ENCODE peak calls at places on chromosome 2, in nine cellular contexts. One of them, this sample, is unnamed.

GRCh38 chr2:29526587-29527586 is 394.5 kb downstream of the ALK start:
- DNase-seq in activated CD4-positive, alpha-beta T cell treated with anti-CD3 and anti-CD28 coated beads for 24 hours: no peak
- DNase-seq in AG04450: no peak
- DNase-seq in AML-193: no peak
- DNase-seq in fibroblast of lung: no peak
- DNase-seq in HuH-7.5: no peak
- DNase-seq in naive thymus-derived CD8-positive, alpha-beta T cell: no peak
- DNase-seq in pulmonary artery endothelial cell: no peak
- DNase-seq in T1000: no peak
- DNase-seq in this sample: no peak

GRCh38 chr2:69353360-69353759 is 33.7 kb downstream of the GFPT1 start:
- DNase-seq in activated CD4-positive, alpha-beta T cell treated with anti-CD3 and anti-CD28 coated beads for 24 hours: no peak
- DNase-seq in AG04450: no peak
- DNase-seq in AML-193: no peak
- DNase-seq in fibroblast of lung: peak; percentile 13
- DNase-seq in HuH-7.5: no peak
- DNase-seq in naive thymus-derived CD8-positive, alpha-beta T cell: no peak
- DNase-seq in pulmonary artery endothelial cell: no peak
- DNase-seq in T1000: no peak
- DNase-seq in this sample: no peak

GRCh38 chr2:240134956-240135520 is 1.1 kb downstream of the COPS9 start:
- DNase-seq in activated CD4-positive, alpha-beta T cell treated with anti-CD3 and anti-CD28 coated beads for 24 hours: no peak
- DNase-seq in AG04450: no peak
- DNase-seq in AML-193: no peak
- DNase-seq in fibroblast of lung: no peak
- DNase-seq in HuH-7.5: no peak
- DNase-seq in naive thymus-derived CD8-positive, alpha-beta T cell: no peak
- DNase-seq in pulmonary artery endothelial cell: no peak
- DNase-seq in T1000: no peak
- DNase-seq in this sample: no peak

GRCh38 chr2:228841475-228841874 is 429.6 kb downstream of the PID1 start:
- DNase-seq in activated CD4-positive, alpha-beta T cell treated with anti-CD3 and anti-CD28 coated beads for 24 hours: no peak
- DNase-seq in AG04450: no peak
- DNase-seq in AML-193: no peak
- DNase-seq in fibroblast of lung: peak; percentile 2
- DNase-seq in HuH-7.5: no peak
- DNase-seq in naive thymus-derived CD8-positive, alpha-beta T cell: no peak
- DNase-seq in pulmonary artery endothelial cell: no peak
- DNase-seq in T1000: no peak
- DNase-seq in this sample: no peak

GRCh38 chr2:71067567-71068217 is 756 bp upstream of the NAGK start:
- DNase-seq in activated CD4-positive, alpha-beta T cell treated with anti-CD3 and anti-CD28 coated beads for 24 hours: no peak
- DNase-seq in AG04450: no peak
- DNase-seq in AML-193: no peak
- DNase-seq in fibroblast of lung: peak; percentile 20
- DNase-seq in HuH-7.5: no peak
- DNase-seq in naive thymus-derived CD8-positive, alpha-beta T cell: no peak
- DNase-seq in pulmonary artery endothelial cell: no peak
- DNase-seq in T1000: no peak
- DNase-seq in this sample: peak; percentile 53

GRCh38 chr2:121825003-121825950 is 69.8 kb downstream of the TSN start:
- DNase-seq in activated CD4-positive, alpha-beta T cell treated with anti-CD3 and anti-CD28 coated beads for 24 hours: no peak
- DNase-seq in AG04450: no peak
- DNase-seq in AML-193: no peak
- DNase-seq in fibroblast of lung: no peak
- DNase-seq in HuH-7.5: no peak
- DNase-seq in naive thymus-derived CD8-positive, alpha-beta T cell: no peak
- DNase-seq in pulmonary artery endothelial cell: no peak
- DNase-seq in T1000: no peak
- DNase-seq in this sample: no peak

GRCh38 chr2:198788676-198789075 is 669.1 kb downstream of the SATB2 start:
- DNase-seq in activated CD4-positive, alpha-beta T cell treated with anti-CD3 and anti-CD28 coated beads for 24 hours: no peak
- DNase-seq in AG04450: no peak
- DNase-seq in AML-193: no peak
- DNase-seq in fibroblast of lung: no peak
- DNase-seq in HuH-7.5: no peak
- DNase-seq in naive thymus-derived CD8-positive, alpha-beta T cell: no peak
- DNase-seq in pulmonary artery endothelial cell: no peak
- DNase-seq in T1000: no peak
- DNase-seq in this sample: no peak

GRCh38 chr2:199983534-199983933 is 28.2 kb downstream of the MAIP1 start:
- DNase-seq in activated CD4-positive, alpha-beta T cell treated with anti-CD3 and anti-CD28 coated beads for 24 hours: no peak
- DNase-seq in AG04450: no peak
- DNase-seq in AML-193: no peak
- DNase-seq in fibroblast of lung: no peak
- DNase-seq in HuH-7.5: no peak
- DNase-seq in naive thymus-derived CD8-positive, alpha-beta T cell: no peak
- DNase-seq in pulmonary artery endothelial cell: no peak
- DNase-seq in T1000: no peak
- DNase-seq in this sample: no peak

GRCh38 chr2:209321076-209321475 is 102.8 kb upstream of the MAP2 start:
- DNase-seq in activated CD4-positive, alpha-beta T cell treated with anti-CD3 and anti-CD28 coated beads for 24 hours: no peak
- DNase-seq in AG04450: no peak
- DNase-seq in AML-193: no peak
- DNase-seq in fibroblast of lung: peak; percentile 69
- DNase-seq in HuH-7.5: no peak
- DNase-seq in naive thymus-derived CD8-positive, alpha-beta T cell: no peak
- DNase-seq in pulmonary artery endothelial cell: no peak
- DNase-seq in T1000: no peak
- DNase-seq in this sample: no peak

GRCh38 chr2:162929571-162929970 is 91.0 kb upstream of the KCNH7 start:
- DNase-seq in activated CD4-positive, alpha-beta T cell treated with anti-CD3 and anti-CD28 coated beads for 24 hours: no peak
- DNase-seq in AG04450: no peak
- DNase-seq in AML-193: no peak
- DNase-seq in fibroblast of lung: peak; percentile 96
- DNase-seq in HuH-7.5: no peak
- DNase-seq in naive thymus-derived CD8-positive, alpha-beta T cell: no peak
- DNase-seq in pulmonary artery endothelial cell: no peak
- DNase-seq in T1000: no peak
- DNase-seq in this sample: no peak

GRCh38 chr2:12728221-12728777 is 11.6 kb downstream of the TRIB2 start:
- DNase-seq in activated CD4-positive, alpha-beta T cell treated with anti-CD3 and anti-CD28 coated beads for 24 hours: no peak
- DNase-seq in AG04450: no peak
- DNase-seq in AML-193: no peak
- DNase-seq in fibroblast of lung: no peak
- DNase-seq in HuH-7.5: no peak
- DNase-seq in naive thymus-derived CD8-positive, alpha-beta T cell: no peak
- DNase-seq in pulmonary artery endothelial cell: no peak
- DNase-seq in T1000: no peak
- DNase-seq in this sample: peak; percentile 74

GRCh38 chr2:47043891-47044239 is 111.2 kb downstream of the STPG4 start:
- DNase-seq in activated CD4-positive, alpha-beta T cell treated with anti-CD3 and anti-CD28 coated beads for 24 hours: no peak
- DNase-seq in AG04450: no peak
- DNase-seq in AML-193: no peak
- DNase-seq in fibroblast of lung: no peak
- DNase-seq in HuH-7.5: no peak
- DNase-seq in naive thymus-derived CD8-positive, alpha-beta T cell: no peak
- DNase-seq in pulmonary artery endothelial cell: no peak
- DNase-seq in T1000: no peak
- DNase-seq in this sample: no peak

GRCh38 chr2:67782443-67782842 is 280.4 kb downstream of the C1D start:
- DNase-seq in activated CD4-positive, alpha-beta T cell treated with anti-CD3 and anti-CD28 coated beads for 24 hours: no peak
- DNase-seq in AG04450: peak; percentile 7
- DNase-seq in AML-193: no peak
- DNase-seq in fibroblast of lung: peak; percentile 52
- DNase-seq in HuH-7.5: no peak
- DNase-seq in naive thymus-derived CD8-positive, alpha-beta T cell: no peak
- DNase-seq in pulmonary artery endothelial cell: no peak
- DNase-seq in T1000: no peak
- DNase-seq in this sample: no peak

GRCh38 chr2:184455616-184456015 is 142.7 kb upstream of the ZNF804A start:
- DNase-seq in activated CD4-positive, alpha-beta T cell treated with anti-CD3 and anti-CD28 coated beads for 24 hours: no peak
- DNase-seq in AG04450: no peak
- DNase-seq in AML-193: no peak
- DNase-seq in fibroblast of lung: no peak
- DNase-seq in HuH-7.5: no peak
- DNase-seq in naive thymus-derived CD8-positive, alpha-beta T cell: no peak
- DNase-seq in pulmonary artery endothelial cell: no peak
- DNase-seq in T1000: no peak
- DNase-seq in this sample: no peak

GRCh38 chr2:179265082-179265575 is 497 bp upstream of the SESTD1 start:
- DNase-seq in activated CD4-positive, alpha-beta T cell treated with anti-CD3 and anti-CD28 coated beads for 24 hours: no peak
- DNase-seq in AG04450: no peak
- DNase-seq in AML-193: peak; percentile 24
- DNase-seq in fibroblast of lung: peak; percentile 47
- DNase-seq in HuH-7.5: peak; percentile 23
- DNase-seq in naive thymus-derived CD8-positive, alpha-beta T cell: no peak
- DNase-seq in pulmonary artery endothelial cell: no peak
- DNase-seq in T1000: no peak
- DNase-seq in this sample: no peak

GRCh38 chr2:17878222-17879136 is at the start of gene KCNS3:
- DNase-seq in activated CD4-positive, alpha-beta T cell treated with anti-CD3 and anti-CD28 coated beads for 24 hours: no peak
- DNase-seq in AG04450: no peak
- DNase-seq in AML-193: no peak
- DNase-seq in fibroblast of lung: peak; percentile 21
- DNase-seq in HuH-7.5: peak; percentile 47
- DNase-seq in naive thymus-derived CD8-positive, alpha-beta T cell: no peak
- DNase-seq in pulmonary artery endothelial cell: no peak
- DNase-seq in T1000: peak; percentile 10
- DNase-seq in this sample: no peak

GRCh38 chr2:141554810-141555209 is 576.0 kb downstream of the LRP1B start:
- DNase-seq in activated CD4-positive, alpha-beta T cell treated with anti-CD3 and anti-CD28 coated beads for 24 hours: no peak
- DNase-seq in AG04450: peak; percentile 24
- DNase-seq in AML-193: peak; percentile 44
- DNase-seq in fibroblast of lung: peak; percentile 41
- DNase-seq in HuH-7.5: no peak
- DNase-seq in naive thymus-derived CD8-positive, alpha-beta T cell: no peak
- DNase-seq in pulmonary artery endothelial cell: no peak
- DNase-seq in T1000: no peak
- DNase-seq in this sample: no peak

GRCh38 chr2:191728710-191729597 is 51.0 kb downstream of the NABP1 start:
- DNase-seq in activated CD4-positive, alpha-beta T cell treated with anti-CD3 and anti-CD28 coated beads for 24 hours: no peak
- DNase-seq in AG04450: no peak
- DNase-seq in AML-193: peak; percentile 8
- DNase-seq in fibroblast of lung: peak; percentile 61
- DNase-seq in HuH-7.5: no peak
- DNase-seq in naive thymus-derived CD8-positive, alpha-beta T cell: no peak
- DNase-seq in pulmonary artery endothelial cell: no peak
- DNase-seq in T1000: no peak
- DNase-seq in this sample: no peak

GRCh38 chr2:216064684-216065083 is 16.9 kb downstream of the PECR start:
- DNase-seq in activated CD4-positive, alpha-beta T cell treated with anti-CD3 and anti-CD28 coated beads for 24 hours: no peak
- DNase-seq in AG04450: no peak
- DNase-seq in AML-193: no peak
- DNase-seq in fibroblast of lung: no peak
- DNase-seq in HuH-7.5: no peak
- DNase-seq in naive thymus-derived CD8-positive, alpha-beta T cell: no peak
- DNase-seq in pulmonary artery endothelial cell: no peak
- DNase-seq in T1000: no peak
- DNase-seq in this sample: no peak

GRCh38 chr2:1052671-1053270 is 102.1 kb downstream of the SNTG2 start:
- DNase-seq in activated CD4-positive, alpha-beta T cell treated with anti-CD3 and anti-CD28 coated beads for 24 hours: no peak
- DNase-seq in AG04450: peak; percentile 38
- DNase-seq in AML-193: no peak
- DNase-seq in fibroblast of lung: peak; percentile 45
- DNase-seq in HuH-7.5: no peak
- DNase-seq in naive thymus-derived CD8-positive, alpha-beta T cell: no peak
- DNase-seq in pulmonary artery endothelial cell: no peak
- DNase-seq in T1000: no peak
- DNase-seq in this sample: no peak

GRCh38 chr2:119491776-119492525 is 32.3 kb downstream of the SCTR start:
- DNase-seq in activated CD4-positive, alpha-beta T cell treated with anti-CD3 and anti-CD28 coated beads for 24 hours: no peak
- DNase-seq in AG04450: peak; percentile 18
- DNase-seq in AML-193: no peak
- DNase-seq in fibroblast of lung: peak; percentile 95
- DNase-seq in HuH-7.5: peak; percentile 46
- DNase-seq in naive thymus-derived CD8-positive, alpha-beta T cell: no peak
- DNase-seq in pulmonary artery endothelial cell: peak; percentile 54
- DNase-seq in T1000: no peak
- DNase-seq in this sample: no peak

GRCh38 chr2:240582781-240583180 is 3.8 kb upstream of the CAPN10 start:
- DNase-seq in activated CD4-positive, alpha-beta T cell treated with anti-CD3 and anti-CD28 coated beads for 24 hours: no peak
- DNase-seq in AG04450: no peak
- DNase-seq in AML-193: no peak
- DNase-seq in fibroblast of lung: no peak
- DNase-seq in HuH-7.5: no peak
- DNase-seq in naive thymus-derived CD8-positive, alpha-beta T cell: no peak
- DNase-seq in pulmonary artery endothelial cell: no peak
- DNase-seq in T1000: no peak
- DNase-seq in this sample: no peak

GRCh38 chr2:99275882-99276281 is 20.4 kb upstream of the LYG2 start:
- DNase-seq in activated CD4-positive, alpha-beta T cell treated with anti-CD3 and anti-CD28 coated beads for 24 hours: no peak
- DNase-seq in AG04450: no peak
- DNase-seq in AML-193: no peak
- DNase-seq in fibroblast of lung: no peak
- DNase-seq in HuH-7.5: no peak
- DNase-seq in naive thymus-derived CD8-positive, alpha-beta T cell: no peak
- DNase-seq in pulmonary artery endothelial cell: no peak
- DNase-seq in T1000: no peak
- DNase-seq in this sample: no peak

This sample was measured in B cell.